ENCODE peak calls at places on chromosomes 12 and 14, in seven cellular contexts. T is GM23338, L is MM.1S, G is neural progenitor cell, A is GM23248, N is hepatocyte, Y is HCT116. Z is an unnamed sample.

GRCh38 chr14:98501335-98501734 is 770.7 kb downstream of the BCL11B start:
- DNase-seq in T (no peak), L (no peak), G (no peak), A (no peak), N (peak; percentile 23), Y (no peak), Z (peak; percentile 20)

GRCh38 chr12:104427547-104427938 is 29.2 kb upstream of the CHST11 start:
- DNase-seq in T (no peak), L (no peak), G (no peak), A (no peak), N (no peak), Y (no peak), Z (no peak)

GRCh38 chr12:13195244-13195643 is 1.3 kb upstream of the EMP1 start:
- DNase-seq in T (no peak), L (no peak), G (no peak), A (peak; percentile 82), N (no peak), Y (no peak), Z (peak; percentile 71)

GRCh38 chr12:116187158-116187511 is 90.4 kb downstream of the MED13L start:
- DNase-seq in T (no peak), L (no peak), G (no peak), A (no peak), N (no peak), Y (no peak), Z (no peak)

GRCh38 chr12:106985479-106985878 is 1.5 kb downstream of the MTERF2 start:
- DNase-seq in T (no peak), L (no peak), G (peak; percentile 10), A (no peak), N (no peak), Y (no peak), Z (no peak)

GRCh38 chr14:22986508-22987054 is 4.2 kb upstream of the AJUBA start:
- DNase-seq in T (peak; percentile 94), L (peak; percentile 70), G (peak; percentile 91), A (peak; percentile 84), N (peak; percentile 93), Y (peak; percentile 81), Z (peak; percentile 94)

GRCh38 chr12:101680240-101680639 is 17.2 kb upstream of the CHPT1 start:
- DNase-seq in T (no peak), L (no peak), G (no peak), A (no peak), N (no peak), Y (no peak), Z (no peak)

GRCh38 chr14:102472815-102473158 is 36.8 kb downstream of the ANKRD9 start:
- DNase-seq in T (no peak), L (no peak), G (no peak), A (no peak), N (no peak), Y (no peak), Z (no peak)

GRCh38 chr12:92034858-92035401 is 110.7 kb downstream of the BTG1 start:
- DNase-seq in T (no peak), L (peak; percentile 76), G (no peak), A (peak; percentile 58), N (peak; percentile 33), Y (peak; percentile 6), Z (peak; percentile 40)

GRCh38 chr12:46916796-46917419 is 91.1 kb upstream of the SLC38A4 start:
- DNase-seq in T (no peak), L (no peak), G (no peak), A (peak; percentile 59), N (no peak), Y (no peak), Z (peak; percentile 12)

GRCh38 chr14:69543341-69544249 is 31.1 kb downstream of the CCDC177 start:
- DNase-seq in T (peak; percentile 64), L (no peak), G (peak; percentile 61), A (peak; percentile 86), N (peak; percentile 66), Y (peak; percentile 48), Z (peak; percentile 95)

GRCh38 chr14:76829650-76830421 is 3.6 kb downstream of the LRRC74A start:
- DNase-seq in T (no peak), L (no peak), G (peak; percentile 59), A (no peak), N (no peak), Y (no peak), Z (no peak)

GRCh38 chr12:125186471-125187147 is 121.4 kb downstream of the AACS start:
- DNase-seq in T (peak; percentile 51), L (no peak), G (peak; percentile 58), A (peak; percentile 58), N (no peak), Y (no peak), Z (no peak)

GRCh38 chr12:91181053-91181452 is 1.6 kb downstream of the DCN start:
- DNase-seq in T (no peak), L (no peak), G (no peak), A (peak; percentile 18), N (no peak), Y (no peak), Z (no peak)

GRCh38 chr12:39125580-39125979 is 220.2 kb upstream of the CPNE8 start:
- DNase-seq in T (no peak), L (no peak), G (no peak), A (no peak), N (no peak), Y (no peak), Z (peak; percentile 28)

GRCh38 chr12:114759635-114760034 is 75.7 kb upstream of the TBX3 start:
- DNase-seq in T (no peak), L (no peak), G (no peak), A (no peak), N (no peak), Y (no peak), Z (peak; percentile 79)

GRCh38 chr12:123089125-123089524 is 61.8 kb downstream of the PITPNM2 start:
- DNase-seq in T (no peak), L (no peak), G (no peak), A (no peak), N (no peak), Y (no peak), Z (no peak)

GRCh38 chr14:106372870-106373657 is 846.7 kb downstream of the TMEM121 start:
- DNase-seq in T (peak; percentile 33), L (peak; percentile 76), G (no peak), A (peak; percentile 8), N (no peak), Y (peak; percentile 7), Z (peak; percentile 8)

GRCh38 chr12:96233168-96233567 is 39.0 kb downstream of the ELK3 start:
- DNase-seq in T (no peak), L (no peak), G (no peak), A (no peak), N (no peak), Y (no peak), Z (no peak)

GRCh38 chr14:22640192-22640591 is 4.0 kb downstream of the OR6J1 start:
- DNase-seq in T (no peak), L (no peak), G (no peak), A (no peak), N (no peak), Y (no peak), Z (no peak)

GRCh38 chr12:113464852-113465719 is 6.6 kb downstream of the LHX5 start:
- DNase-seq in T (peak; percentile 44), L (no peak), G (peak; percentile 96), A (no peak), N (no peak), Y (no peak), Z (no peak)

GRCh38 chr14:64035143-64035542 is 182.3 kb downstream of the SYNE2 start:
- DNase-seq in T (no peak), L (no peak), G (no peak), A (peak; percentile 59), N (no peak), Y (no peak), Z (no peak)

GRCh38 chr14:62692490-62693106 is 352.7 kb downstream of the KCNH5 start:
- DNase-seq in T (no peak), L (no peak), G (no peak), A (no peak), N (peak; percentile 21), Y (no peak), Z (no peak)

DNA sequence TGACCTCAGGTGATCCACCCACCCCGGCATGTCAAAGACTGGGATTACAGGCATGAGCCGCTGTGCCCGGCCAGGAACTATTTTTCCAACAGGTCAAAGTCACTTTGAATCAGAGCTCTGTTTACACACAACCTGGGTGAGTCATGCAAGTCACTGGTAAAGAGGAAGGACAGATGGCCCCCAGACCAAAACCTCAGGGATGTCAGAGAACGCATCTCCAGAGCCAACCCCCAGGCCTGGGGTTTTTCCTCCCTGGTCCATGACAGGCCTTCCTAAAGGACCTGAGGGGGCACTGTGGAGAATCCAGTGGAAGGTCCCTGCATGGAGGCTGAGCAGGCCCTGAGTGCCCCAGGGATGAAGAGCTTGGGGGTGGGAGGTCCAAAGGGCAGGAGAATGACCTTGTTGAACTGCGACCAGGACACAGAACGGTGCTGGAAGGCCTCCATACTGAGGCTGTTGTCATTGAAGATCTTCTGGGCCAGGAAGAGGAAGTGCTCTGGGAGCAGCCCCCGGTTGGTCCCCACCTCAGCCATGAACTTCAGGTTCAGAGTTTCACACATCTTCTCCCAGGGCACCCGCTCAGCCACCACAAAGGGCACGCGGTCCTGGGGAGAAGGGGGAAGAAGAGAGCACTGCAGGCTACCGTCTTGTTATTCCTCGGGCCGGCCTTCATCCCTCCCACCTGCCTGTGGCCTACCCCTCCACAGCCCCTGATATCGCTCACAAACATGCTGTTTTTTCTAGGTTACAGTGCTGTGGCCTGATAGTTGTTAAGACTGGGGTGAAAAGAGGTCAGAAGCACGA is 9.1 kb downstream of the STAT6 start:
- DNase-seq in T (no peak), L (no peak), G (no peak), A (no peak), N (peak; percentile 81), Y (no peak), Z (peak; percentile 66)
- TF ChIP-seq EZH2phosphoT487 in T (no peak), L (no peak), G (no peak), A (no peak), N (no peak), Y (no peak), Z (no peak)

DNA sequence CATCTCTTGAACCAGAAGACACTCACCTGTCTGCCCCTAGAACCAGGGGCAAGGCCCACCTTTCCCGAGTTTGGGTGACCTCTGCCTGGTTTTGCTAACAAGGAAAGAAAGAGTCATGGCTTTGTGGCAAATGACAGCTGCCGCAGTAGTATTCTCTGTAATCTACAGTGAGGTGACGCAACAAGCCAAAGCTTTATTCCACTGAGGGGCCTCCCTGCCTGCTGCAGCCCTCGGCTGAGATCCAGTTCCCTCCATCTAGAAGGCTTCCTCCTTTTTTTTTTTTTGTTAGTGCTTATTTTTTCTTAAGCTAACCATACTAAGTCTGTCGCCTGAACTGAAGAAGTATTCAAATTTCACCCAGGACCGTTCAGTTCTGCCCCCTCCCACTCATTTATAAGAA is 142.3 kb upstream of the TMCC3 start:
- DNase-seq in T (no peak), L (no peak), G (no peak), A (no peak), N (peak; percentile 48), Y (no peak), Z (no peak)
- TF ChIP-seq EZH2phosphoT487 in T (no peak), L (no peak), G (no peak), A (no peak), N (no peak), Y (no peak), Z (no peak)

DNA sequence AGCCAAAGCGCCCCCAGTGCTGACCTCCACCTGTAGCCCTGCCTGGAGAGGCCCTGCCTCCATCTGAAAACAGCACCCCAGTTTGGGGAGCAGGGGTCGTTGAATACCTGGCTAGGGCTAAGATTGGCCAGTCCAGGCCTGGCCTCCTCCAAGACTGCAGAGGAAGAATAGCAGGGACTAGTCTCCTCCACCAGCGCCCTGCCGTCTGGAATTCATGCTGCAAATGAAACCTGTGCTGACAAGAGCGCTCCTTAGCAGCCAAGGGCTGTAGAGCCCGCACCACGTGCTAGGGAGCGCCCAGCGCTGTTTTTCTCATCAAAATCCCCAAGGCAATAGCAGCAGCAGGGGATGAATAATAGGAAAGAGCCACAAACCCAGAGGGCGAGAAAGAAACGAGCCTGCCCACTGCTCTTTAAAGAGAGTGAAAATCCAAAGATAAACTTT is 3.4 kb downstream of the COL2A1 start:
- DNase-seq in T (peak; percentile 84), L (no peak), G (peak; percentile 84), A (peak; percentile 86), N (peak; percentile 75), Y (peak; percentile 1), Z (peak; percentile 73)
- TF ChIP-seq EZH2phosphoT487 in T (no peak), L (no peak), G (no peak), A (no peak), N (no peak), Y (no peak), Z (no peak)

GRCh38 chr12:12010277-12011031 is 60.3 kb upstream of the BCL2L14 start:
- DNase-seq in T (no peak), L (peak; percentile 69), G (no peak), A (peak; percentile 68), N (no peak), Y (no peak), Z (peak; percentile 54)
- TF ChIP-seq EZH2phosphoT487 in T (no peak), L (no peak), G (no peak), A (no peak), N (no peak), Y (no peak), Z (no peak)

Z was measured in PC-3.